ENCODE peak calls at places on chromosomes 6 and 20, in six cellular contexts. I is T-helper 1 cell, P is fibroblast of the aortic adventitia, A is NCI-H2171 treated with DMSO at 0.1 percent for 48 hours, V is NCI-H774, T is HS-27A. F is an unnamed sample.

GRCh38 chr6:79868098-79868722 is 79.1 kb downstream of the ELOVL4 start:
- DNase-seq in I (peak), P (peak), A (peak), V (peak), T (peak), F (peak)

GRCh38 chr6:100464910-100465700 is at the start of gene SIM1:
- DNase-seq in I (no peak), P (no peak), A (no peak), V (peak), T (peak), F (peak)

GRCh38 chr20:21353236-21353635 is 44.1 kb downstream of the NKX2-4 start:
- DNase-seq in I (no peak), P (peak), A (no peak), V (no peak), T (peak), F (peak)

GRCh38 chr20:46559685-46560440 is 9.4 kb upstream of the OCSTAMP start:
- DNase-seq in I (no peak), P (no peak), A (no peak), V (no peak), T (no peak), F (no peak)

GRCh38 chr6:139536751-139537617 is 162.5 kb upstream of the CITED2 start:
- DNase-seq in I (no peak), P (no peak), A (no peak), V (no peak), T (no peak), F (no peak)

GRCh38 chr20:35305682-35306556 is 13.7 kb upstream of the FAM83C start:
- DNase-seq in I (no peak), P (peak), A (no peak), V (no peak), T (peak), F (peak)

GRCh38 chr6:12136905-12137304 is 124.8 kb downstream of the HIVEP1 start:
- DNase-seq in I (no peak), P (peak), A (no peak), V (no peak), T (no peak), F (peak)

GRCh38 chr6:100796049-100796823 is 84.9 kb downstream of the ASCC3 start:
- DNase-seq in I (no peak), P (no peak), A (no peak), V (no peak), T (no peak), F (no peak)

GRCh38 chr6:170087946-170088348 is 202.9 kb downstream of the DLL1 start:
- DNase-seq in I (peak), P (no peak), A (no peak), V (no peak), T (no peak), F (no peak)

GRCh38 chr6:14543971-14544620 is 426.5 kb downstream of the CD83 start:
- DNase-seq in I (no peak), P (peak), A (peak), V (no peak), T (no peak), F (no peak)

GRCh38 chr6:56026461-56027180 is 151.2 kb upstream of the BMP5 start:
- DNase-seq in I (no peak), P (no peak), A (peak), V (no peak), T (no peak), F (peak)

GRCh38 chr20:38450412-38450975 is 15.4 kb upstream of the SNHG17 start:
- DNase-seq in I (no peak), P (peak), A (no peak), V (no peak), T (no peak), F (peak)

GRCh38 chr6:160005861-160006540 is 37.1 kb downstream of the IGF2R start:
- DNase-seq in I (no peak), P (peak), A (no peak), V (no peak), T (no peak), F (peak)

GRCh38 chr6:47527274-47527673 is 49.7 kb downstream of the CD2AP start:
- DNase-seq in I (no peak), P (no peak), A (no peak), V (no peak), T (no peak), F (no peak)

GRCh38 chr20:62876826-62877728 is 15.5 kb upstream of the TCFL5 start:
- DNase-seq in I (no peak), P (peak), A (no peak), V (no peak), T (no peak), F (peak)

GRCh38 chr20:1944345-1945099 is 49.3 kb downstream of the SIRPA start:
- DNase-seq in I (no peak), P (no peak), A (no peak), V (no peak), T (no peak), F (no peak)

GRCh38 chr20:20806121-20806820 is 93.8 kb upstream of the RALGAPA2 start:
- DNase-seq in I (no peak), P (no peak), A (no peak), V (no peak), T (no peak), F (no peak)

GRCh38 chr20:64168381-64169088 is 4.3 kb downstream of the MYT1 start:
- DNase-seq in I (no peak), P (no peak), A (peak), V (no peak), T (no peak), F (no peak)